ENCODE peak calls at places on chromosomes 6 and 20, in ten cellular contexts. L is cardiac fibroblast, Y is cardiac muscle cell, E is Caco-2, H is neural progenitor cell, I is A673, W is ascending aorta, M is AG09309, S is upper lobe of right lung, Z is kidney. F is an unnamed sample.

GRCh38 chr20:34524426-34524825 is 8.2 kb downstream of the DYNLRB1 start:
- DNase-seq in L (no peak), Y (no peak), E (peak), H (no peak), I (no peak), W (no peak), M (no peak), S (no peak), Z (no peak), F (no peak)

GRCh38 chr6:19333936-19334335 is 503.2 kb upstream of the ID4 start:
- DNase-seq in L (peak), Y (no peak), E (no peak), H (no peak), I (no peak), W (no peak), M (no peak), S (no peak), Z (no peak), F (no peak)

GRCh38 chr20:19047951-19048296 is 164.5 kb upstream of the SLC24A3 start:
- DNase-seq in L (no peak), Y (no peak), E (no peak), H (no peak), I (no peak), W (no peak), M (no peak), S (no peak), Z (no peak), F (no peak)

GRCh38 chr6:112343375-112343774 is 3.8 kb upstream of the RFPL4B start:
- DNase-seq in L (no peak), Y (no peak), E (no peak), H (no peak), I (no peak), W (no peak), M (no peak), S (no peak), Z (no peak), F (no peak)

GRCh38 chr6:147693185-147693584 is 184.7 kb downstream of the SAMD5 start:
- DNase-seq in L (no peak), Y (no peak), E (no peak), H (no peak), I (no peak), W (no peak), M (no peak), S (no peak), Z (no peak), F (no peak)

GRCh38 chr6:46325561-46326525 is 155.1 kb upstream of the ENPP5 start:
- DNase-seq in L (peak), Y (peak), E (no peak), H (peak), I (peak), W (no peak), M (peak), S (no peak), Z (peak), F (peak)

GRCh38 chr6:134173936-134174789 is 121.7 kb upstream of the SLC2A12 start:
- DNase-seq in L (peak), Y (peak), E (peak), H (peak), I (peak), W (no peak), M (peak), S (peak), Z (peak), F (peak)

GRCh38 chr6:136717297-136717990 is 74.8 kb downstream of the MAP3K5 start:
- DNase-seq in L (peak), Y (no peak), E (no peak), H (no peak), I (no peak), W (no peak), M (no peak), S (no peak), Z (no peak), F (no peak)

GRCh38 chr20:31913431-31914157 is 38.3 kb downstream of the PDRG1 start:
- DNase-seq in L (no peak), Y (no peak), E (peak), H (no peak), I (no peak), W (no peak), M (no peak), S (peak), Z (peak), F (no peak)

GRCh38 chr6:142680308-142680707 is 264.7 kb downstream of the HIVEP2 start:
- DNase-seq in L (peak), Y (no peak), E (no peak), H (no peak), I (no peak), W (no peak), M (no peak), S (no peak), Z (no peak), F (no peak)

GRCh38 chr6:41896280-41896679 is 1.1 kb upstream of the USP49 start:
- DNase-seq in L (no peak), Y (no peak), E (no peak), H (no peak), I (no peak), W (no peak), M (no peak), S (no peak), Z (no peak), F (no peak)

GRCh38 chr6:63676412-63677114 is 41.0 kb downstream of the PHF3 start:
- DNase-seq in L (peak), Y (no peak), E (no peak), H (no peak), I (no peak), W (no peak), M (no peak), S (no peak), Z (no peak), F (no peak)

GRCh38 chr6:75424610-75425548 is 68.7 kb downstream of the FILIP1 start:
- DNase-seq in L (no peak), Y (no peak), E (no peak), H (no peak), I (no peak), W (no peak), M (no peak), S (no peak), Z (no peak), F (no peak)

GRCh38 chr6:108260809-108261569 is at the start of gene SNX3:
- DNase-seq in L (peak), Y (peak), E (peak), H (peak), I (peak), W (peak), M (peak), S (peak), Z (peak), F (peak)
- TF ChIP-seq CTCF in L (peak), Y (no peak), E (no peak), H (peak), I (peak), W (no peak), M (no peak), S (no peak), Z (no peak), F (no peak)

DNA sequence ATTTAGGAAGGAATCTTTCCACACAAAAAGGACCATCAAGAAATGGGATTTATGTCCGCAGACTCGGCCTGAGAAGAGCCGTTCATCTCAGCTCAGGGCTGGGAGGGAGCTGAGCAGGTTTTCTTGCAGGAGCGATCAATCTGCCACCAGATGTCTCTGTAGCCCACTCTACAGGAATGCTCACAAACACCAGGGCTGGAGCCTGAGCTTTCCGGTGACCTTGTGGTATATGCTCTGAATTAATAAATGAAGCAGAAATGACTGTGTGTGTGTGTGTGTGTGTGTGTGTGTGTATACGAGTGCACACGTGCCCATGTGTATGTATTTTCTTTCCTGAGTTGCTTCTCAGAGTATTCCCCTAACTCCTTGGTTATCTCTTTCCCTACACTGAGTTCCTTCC is 12.0 kb downstream of the CD83 start:
- DNase-seq in L (peak), Y (peak), E (peak), H (peak), I (peak), W (no peak), M (peak), S (no peak), Z (no peak), F (no peak)
- H3K4me3 ChIP-seq in L (no peak), Y (no peak), E (no peak), H (no peak), I (no peak), W (no peak), M (no peak), S (no peak), Z (no peak), F (no peak)

GRCh38 chr6:80214436-80215022 is 108.1 kb downstream of the BCKDHB start:
- DNase-seq in L (peak), Y (peak), E (no peak), H (peak), I (peak), W (no peak), M (peak), S (no peak), Z (no peak), F (no peak)
- TF ChIP-seq CTCF in L (peak), Y (peak), E (peak), H (peak), I (peak), W (peak), M (peak), S (peak), Z (peak), F (peak)

DNA sequence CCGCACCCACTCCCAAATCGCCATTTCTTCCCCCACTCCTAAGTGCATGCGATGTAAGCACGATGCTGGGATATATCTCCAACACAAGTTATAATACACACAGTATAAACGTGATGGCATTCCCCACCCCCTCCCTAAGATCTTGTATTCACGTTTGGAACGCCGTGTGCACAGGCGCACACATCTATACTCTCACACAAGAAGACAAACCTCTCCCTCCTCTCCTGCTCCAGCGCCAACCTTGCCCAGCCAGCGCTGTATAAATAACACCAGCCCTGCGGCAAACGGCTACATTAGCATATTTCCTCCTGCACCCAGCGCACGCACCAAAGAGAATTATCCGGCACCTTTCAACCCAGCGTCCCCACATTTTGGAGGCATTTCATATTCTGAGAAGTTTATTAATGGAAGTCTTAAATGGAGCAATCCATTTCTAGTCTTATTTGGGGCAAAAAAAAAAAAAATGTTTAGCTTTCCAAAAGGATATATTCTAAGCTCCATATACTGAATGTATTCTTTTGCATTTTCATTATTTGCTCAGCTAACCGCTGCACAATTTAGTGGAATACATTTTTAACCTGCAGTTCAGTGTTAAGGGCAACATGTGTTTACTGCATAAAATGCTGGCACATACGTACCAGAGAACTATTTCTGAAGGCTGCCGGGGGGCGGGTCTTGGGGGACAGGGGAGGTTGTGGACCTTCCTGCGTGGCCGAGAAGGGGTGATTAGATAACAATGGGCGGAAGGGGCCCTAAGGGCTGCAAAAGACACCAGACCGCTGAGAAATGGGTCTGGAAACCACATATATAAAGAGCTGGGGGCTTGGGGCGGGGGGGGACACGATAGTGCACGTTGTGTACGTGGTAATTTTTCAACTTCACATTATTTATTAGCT is 1.1 kb upstream of the SLC22A23 start:
- DNase-seq in L (no peak), Y (peak), E (no peak), H (peak), I (peak), W (no peak), M (no peak), S (peak), Z (no peak), F (no peak)
- H3K4me3 ChIP-seq in L (peak), Y (peak), E (peak), H (peak), I (peak), W (peak), M (peak), S (peak), Z (peak), F (peak)

DNA sequence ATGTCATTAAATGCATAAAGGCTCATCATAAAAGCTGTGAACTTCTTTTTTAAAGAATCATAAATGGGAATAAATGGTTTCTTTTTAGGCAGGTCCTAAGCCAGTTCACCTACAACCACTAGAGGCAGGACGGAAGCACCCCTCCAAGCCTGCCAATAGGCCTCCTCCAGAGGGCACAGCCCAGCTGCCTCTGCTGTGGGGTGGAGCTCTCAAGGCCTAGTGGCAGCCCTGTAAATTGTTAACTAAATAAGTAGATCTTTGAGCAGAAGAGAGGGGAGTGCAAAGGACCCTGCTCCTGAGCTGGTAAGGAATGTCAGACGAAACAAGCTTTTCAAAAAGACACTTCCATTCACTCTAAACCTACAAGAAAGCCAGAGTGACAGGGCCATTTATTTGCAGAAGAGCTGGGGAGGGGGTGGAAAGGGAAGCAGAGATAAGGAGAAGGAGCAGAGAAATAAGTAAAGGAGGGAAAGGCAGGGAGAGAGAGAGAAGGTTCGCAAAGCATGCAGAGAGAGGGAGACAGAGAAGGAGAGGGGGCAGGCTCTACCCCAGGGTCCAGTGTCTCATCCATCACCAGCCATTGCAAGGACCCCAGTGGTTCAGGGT is 18.0 kb upstream of the MAFB start:
- DNase-seq in L (no peak), Y (peak), E (peak), H (peak), I (peak), W (no peak), M (no peak), S (no peak), Z (no peak), F (no peak)
- TF ChIP-seq CTCF in L (no peak), Y (no peak), E (peak), H (peak), I (peak), W (no peak), M (no peak), S (peak), Z (peak), F (no peak)

DNA sequence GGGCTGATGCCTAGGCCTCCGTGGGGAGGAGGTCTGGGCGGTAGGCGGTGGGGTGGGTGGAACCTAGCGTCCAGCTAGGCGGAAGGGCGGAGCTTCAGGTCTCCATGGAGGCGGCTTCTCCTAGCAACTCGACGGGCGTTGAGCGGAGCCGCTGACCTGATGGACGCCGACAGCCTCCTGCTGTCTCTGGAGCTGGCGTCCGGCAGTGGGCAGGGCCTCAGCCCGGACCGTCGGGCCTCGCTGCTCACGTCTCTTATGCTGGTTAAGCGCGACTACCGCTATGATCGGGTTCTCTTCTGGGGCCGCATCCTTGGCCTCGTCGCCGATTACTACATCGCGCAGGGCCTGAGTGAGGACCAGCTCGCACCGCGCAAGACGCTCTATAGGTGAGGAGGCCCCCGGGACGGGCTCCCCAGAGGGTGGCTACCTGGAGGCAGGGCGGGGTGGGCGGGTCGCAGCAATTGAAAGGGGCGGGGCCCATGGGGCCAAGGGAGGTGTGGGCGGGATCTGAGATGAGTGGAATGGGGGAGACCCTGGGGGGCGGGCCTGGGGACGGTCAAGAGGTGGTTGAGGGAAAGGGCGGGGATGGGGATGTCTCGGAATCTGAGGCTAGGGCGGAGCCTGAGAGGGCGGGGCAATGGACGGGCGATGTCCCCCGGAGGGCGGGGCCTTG is at the start of gene RSPH9:
- DNase-seq in L (peak), Y (peak), E (no peak), H (peak), I (peak), W (no peak), M (no peak), S (peak), Z (peak), F (no peak)
- H3K4me3 ChIP-seq in L (peak), Y (peak), E (no peak), H (peak), I (peak), W (peak), M (peak), S (peak), Z (peak), F (peak)

F was measured in BJ.